ENCODE peak calls at places on chromosomes 3 and 15, in four cellular contexts. P is WTC11, F is HepG2, K is GM12878. R is an unnamed sample.

GRCh38 chr3:127747751-127748521 is 74.4 kb downstream of the MGLL start:
- DNase-seq in F (no peak), P (no peak), K (no peak), R (no peak)

GRCh38 chr3:38565339-38566214 is 69.4 kb downstream of the EXOG start:
- DNase-seq in P (no peak), F (no peak), K (no peak), R (no peak)

GRCh38 chr15:83436513-83437158 is 10.5 kb upstream of the SH3GL3 start:
- DNase-seq in F (peak; percentile 7), K (no peak), P (no peak), R (peak; percentile 55)

GRCh38 chr3:79233431-79234060 is 534.3 kb downstream of the ROBO1 start:
- DNase-seq in P (no peak), F (no peak), K (no peak), R (no peak)

GRCh38 chr3:16448691-16449090 is 64.8 kb downstream of the RFTN1 start:
- DNase-seq in F (no peak), P (no peak), K (no peak), R (no peak)

GRCh38 chr3:52204337-52205073 is 6.5 kb downstream of the ALAS1 start:
- DNase-seq in F (peak; percentile 47), P (no peak), K (no peak), R (no peak)

GRCh38 chr3:173410836-173411235 is 13.3 kb downstream of the NLGN1 start:
- DNase-seq in P (no peak), F (no peak), K (no peak), R (no peak)

GRCh38 chr3:4856986-4857385 is 122.3 kb upstream of the BHLHE40 start:
- DNase-seq in K (no peak), F (no peak), P (no peak), R (no peak)

GRCh38 chr3:146161725-146162047 is 702 bp upstream of the PLOD2 start:
- DNase-seq in P (no peak), K (no peak), F (peak; percentile 50), R (no peak)

GRCh38 chr3:197027896-197028710 is 1.5 kb downstream of the MELTF start:
- DNase-seq in P (no peak), F (no peak), K (no peak), R (no peak)

GRCh38 chr3:107065094-107065861 is 312.0 kb upstream of the CCDC54 start:
- DNase-seq in K (no peak), P (no peak), F (no peak), R (no peak)

GRCh38 chr15:52523646-52524045 is 5.0 kb downstream of the MYO5A start:
- DNase-seq in P (no peak), F (no peak), K (no peak), R (no peak)

GRCh38 chr3:49872801-49873281 is 3.1 kb upstream of the CAMKV start:
- DNase-seq in P (no peak), F (no peak), K (no peak), R (no peak)

GRCh38 chr15:27486676-27487290 is 515.8 kb downstream of the GABRG3 start:
- DNase-seq in F (no peak), K (no peak), P (no peak), R (no peak)

GRCh38 chr3:4714045-4714444 is 220.9 kb downstream of the ITPR1 start:
- DNase-seq in K (no peak), F (no peak), P (no peak), R (no peak)

GRCh38 chr3:9932843-9933560 is 632 bp upstream of the CRELD1 start:
- DNase-seq in P (peak; percentile 88), F (peak; percentile 70), K (peak; percentile 40), R (peak; percentile 84)

GRCh38 chr15:101162701-101163483 is 89.0 kb downstream of the CHSY1 start:
- DNase-seq in F (no peak), K (no peak), P (no peak), R (no peak)

GRCh38 chr15:70197318-70197944 is 99.7 kb upstream of the TLE3 start:
- DNase-seq in F (no peak), K (no peak), P (no peak), R (no peak)

GRCh38 chr15:68599560-68600071 is 20.8 kb downstream of the CORO2B start:
- DNase-seq in K (no peak), P (peak; percentile 80), F (no peak), R (no peak)

GRCh38 chr15:47196057-47196456 is 521.2 kb upstream of the SEMA6D start:
- DNase-seq in F (peak; percentile 48), P (peak; percentile 83), K (peak; percentile 13), R (peak; percentile 15)

GRCh38 chr15:90262426-90262825 is 3.0 kb upstream of the NGRN start:
- DNase-seq in P (no peak), K (no peak), F (no peak), R (no peak)

GRCh38 chr15:39976291-39977274 is 42.7 kb downstream of the EIF2AK4 start:
- DNase-seq in K (no peak), F (peak; percentile 21), P (peak; percentile 60), R (no peak)

DNA sequence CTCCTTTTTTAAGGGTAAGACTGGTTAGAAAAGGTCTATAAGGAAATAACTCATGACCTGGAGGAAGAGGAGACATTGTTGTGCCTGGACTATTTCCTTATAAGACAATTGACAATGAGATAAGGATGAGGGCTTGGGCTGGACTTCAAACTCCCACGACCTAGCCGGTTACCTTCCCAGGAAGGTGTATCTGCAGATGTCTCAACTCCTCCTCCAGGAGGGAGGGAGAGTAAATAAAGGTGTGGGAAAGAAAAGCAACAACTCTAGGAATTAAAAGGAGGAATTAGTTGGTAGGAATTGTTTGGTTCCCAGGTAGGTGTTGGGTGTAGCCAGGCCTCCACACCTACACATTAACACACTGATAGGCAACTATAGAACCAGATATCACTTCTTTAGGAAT is 97.8 kb upstream of the TBL1XR1 start:
- DNase-seq in P (no peak), K (no peak), F (no peak), R (no peak)
- TF ChIP-seq CREB1 in P (no peak), K (no peak), F (no peak), R (no peak)

GRCh38 chr3:42661593-42662022 is 8.1 kb downstream of the ZBTB47 start:
- DNase-seq in K (no peak), F (no peak), P (no peak), R (no peak)
- TF ChIP-seq TCF7 in K (no peak), F (no peak), P (no peak), R (no peak)

GRCh38 chr3:167989066-167989465 is 106.7 kb downstream of the GOLIM4 start:
- DNase-seq in F (no peak), P (no peak), K (no peak), R (no peak)
- TF ChIP-seq CREB1 in F (no peak), P (no peak), K (no peak), R (no peak)

GRCh38 chr3:114874447-114874846 is 272.6 kb downstream of the ZBTB20 start:
- DNase-seq in P (no peak), F (no peak), K (no peak), R (no peak)

GRCh38 chr3:114880078-114880477 is 267.0 kb downstream of the ZBTB20 start:
- DNase-seq in F (no peak), P (no peak), K (no peak), R (no peak)

GRCh38 chr3:114877378-114878118 is 269.5 kb downstream of the ZBTB20 start:
- DNase-seq in F (no peak), P (no peak), K (no peak), R (no peak)

GRCh38 chr3:114878119-114878839 is 268.8 kb downstream of the ZBTB20 start:
- DNase-seq in P (no peak), K (no peak), F (no peak), R (no peak)

GRCh38 chr3:114879059-114880031 is 267.7 kb downstream of the ZBTB20 start:
- DNase-seq in F (no peak), K (peak; percentile 40), P (no peak), R (no peak)
- TF ChIP-seq TCF7 in F (no peak), K (peak; percentile 67), P (no peak), R (no peak)

DNA sequence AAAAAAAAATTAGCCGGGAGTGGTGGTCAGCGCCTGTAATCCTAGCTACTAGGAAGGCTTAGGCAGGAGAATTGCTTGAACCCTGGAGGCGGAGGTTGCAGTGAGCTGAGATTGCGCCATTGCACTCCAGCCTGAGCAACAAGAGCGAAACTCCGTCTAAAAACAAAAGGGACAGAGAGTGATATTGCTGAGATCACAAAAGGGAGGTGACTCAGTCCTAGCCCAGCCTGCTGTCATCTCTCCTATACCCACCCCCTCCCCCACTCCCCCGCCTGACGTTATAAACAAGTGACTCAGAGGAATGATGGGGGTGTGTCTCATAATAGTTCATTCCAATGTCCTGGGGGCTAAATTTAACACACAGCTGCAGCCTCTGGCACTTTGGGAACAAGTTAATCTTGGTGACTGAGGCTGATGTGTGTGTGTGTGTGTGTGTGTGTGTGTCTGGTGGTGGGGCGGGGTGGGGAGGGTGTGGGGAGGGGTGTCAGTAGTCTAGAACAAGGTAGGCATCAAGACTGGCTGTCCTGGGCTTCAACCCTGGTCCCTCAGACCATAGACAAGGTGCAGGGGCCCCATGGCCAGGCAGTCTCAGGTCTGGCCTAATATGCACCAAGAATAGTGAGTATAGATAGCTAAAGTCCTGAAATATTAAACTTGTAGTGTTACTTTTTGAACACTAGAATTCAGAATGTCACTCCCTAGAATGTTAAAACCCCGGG is 1.3 kb upstream of the KLHL40 start:
- DNase-seq in P (no peak), K (no peak), F (peak; percentile 71), R (peak; percentile 98)
- TF ChIP-seq CREB1 in P (no peak), K (no peak), F (no peak), R (no peak)

DNA sequence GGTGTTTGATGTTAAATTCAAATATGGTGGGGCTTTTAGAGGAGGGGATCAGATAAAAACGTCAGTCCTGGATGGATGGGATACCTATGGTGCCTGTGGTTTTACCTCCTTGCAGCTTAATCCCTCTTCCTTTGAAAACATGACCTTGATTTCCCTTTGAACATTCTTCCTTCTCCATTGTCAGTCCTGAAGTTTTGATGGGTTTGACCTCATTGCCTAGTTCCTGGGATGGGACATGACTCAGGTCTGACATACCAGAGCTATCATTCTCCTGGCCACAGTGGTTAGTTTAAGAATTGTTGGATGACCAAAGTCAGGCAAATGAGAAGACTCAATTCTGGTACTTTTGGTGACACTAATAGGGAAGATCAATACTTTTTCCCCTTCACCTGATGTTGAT is 87.2 kb downstream of the PRICKLE2 start:
- DNase-seq in F (peak; percentile 11), K (no peak), P (no peak), R (no peak)
- TF ChIP-seq TCF7 in F (no peak), K (no peak), P (no peak), R (no peak)

GRCh38 chr3:124248471-124249028 is 256.6 kb upstream of the ROPN1 start:
- DNase-seq in P (no peak), K (no peak), F (no peak), R (peak; percentile 11)

GRCh38 chr3:124250053-124250452 is 258.1 kb upstream of the ROPN1 start:
- DNase-seq in K (no peak), F (no peak), P (no peak), R (no peak)

GRCh38 chr3:124243253-124243859 is 251.4 kb upstream of the ROPN1 start:
- DNase-seq in P (no peak), K (no peak), F (no peak), R (no peak)

GRCh38 chr3:124246366-124246765 is 254.4 kb upstream of the ROPN1 start:
- DNase-seq in K (no peak), P (no peak), F (no peak), R (no peak)

DNA sequence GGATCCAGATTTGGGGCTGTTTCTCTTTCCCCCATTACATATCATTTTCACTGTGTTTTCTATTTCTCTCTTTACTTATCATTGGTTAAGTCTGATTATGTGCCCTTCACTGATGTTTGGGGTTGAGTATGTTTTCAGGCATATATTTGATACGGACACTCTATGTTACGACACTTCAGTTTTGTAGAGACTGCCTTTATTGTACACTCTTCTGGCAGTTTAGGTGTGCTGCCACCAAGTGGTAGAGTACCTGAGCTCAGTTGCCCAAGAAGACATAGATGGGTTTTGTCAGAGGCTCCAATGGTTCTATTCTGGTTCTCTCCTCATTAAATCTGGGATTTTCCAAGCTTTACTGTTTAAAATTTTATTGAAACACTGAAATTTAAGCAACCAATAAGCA is 255.0 kb upstream of the ROPN1 start:
- DNase-seq in F (peak; percentile 43), K (no peak), P (peak; percentile 21), R (peak; percentile 9)
- TF ChIP-seq CREB1 in F (no peak), K (no peak), P (no peak), R (no peak)

GRCh38 chr3:34016925-34017592 is 218.6 kb downstream of the PDCD6IP start:
- DNase-seq in P (no peak), F (no peak), K (peak; percentile 50), R (no peak)
- TF ChIP-seq TCF7 in P (no peak), F (no peak), K (no peak), R (no peak)

R was measured in K562.